ENCODE peak calls at places on chromosomes 6 and 20, in seven cellular contexts. C is dermis blood vessel endothelial cell; S is NCI-H510A treated with DMSO at 0.1 percent for 48 hours; D is COR-L47; X is coronary artery; Q is activated gamma-delta T cell; E is stimulated activated CD4-positive, alpha-beta T cell treated with anti-CD3 and anti-CD28 coated beads, Interleukin-2, amount 100 ng/mL, for 24 hours. B is an unnamed sample.

GRCh38 chr20:24289737-24290481 is 179.5 kb upstream of the SYNDIG1 start:
- DNase-seq in D (no peak), S (no peak), C (no peak), Q (no peak), E (no peak), X (no peak), B (no peak)

GRCh38 chr6:125164696-125165095 is 11.1 kb downstream of the TPD52L1 start:
- DNase-seq in X (no peak), D (no peak), E (no peak), S (no peak), C (no peak), Q (no peak), B (no peak)

GRCh38 chr6:87702589-87702945 is 534 bp upstream of the AKIRIN2 start:
- DNase-seq in X (no peak), D (no peak), C (peak; percentile 55), E (no peak), S (peak; percentile 62), Q (no peak), B (no peak)

GRCh38 chr6:81601918-81602317 is 150.6 kb downstream of the TENT5A start:
- DNase-seq in E (no peak), X (no peak), C (no peak), D (no peak), Q (no peak), S (no peak), B (no peak)

GRCh38 chr20:56373942-56374341 is 15.2 kb downstream of the FAM210B start:
- DNase-seq in C (peak; percentile 41), Q (no peak), X (no peak), E (no peak), S (no peak), D (no peak), B (no peak)

GRCh38 chr20:58649288-58650180 is 1.5 kb upstream of the STX16 start:
- DNase-seq in D (no peak), Q (peak; percentile 22), C (peak; percentile 36), X (no peak), E (peak; percentile 50), S (no peak), B (no peak)

GRCh38 chr6:70860044-70860443 is 96.8 kb downstream of the B3GAT2 start:
- DNase-seq in E (no peak), C (no peak), D (no peak), X (no peak), Q (no peak), S (no peak), B (no peak)

GRCh38 chr6:106173480-106173879 is 87.3 kb downstream of the PRDM1 start:
- DNase-seq in E (no peak), Q (no peak), D (no peak), C (no peak), X (no peak), S (no peak), B (no peak)

GRCh38 chr6:3829285-3829684 is 19.9 kb upstream of the FAM50B start:
- DNase-seq in X (no peak), C (no peak), S (no peak), D (no peak), E (no peak), Q (no peak), B (no peak)

GRCh38 chr20:1320902-1321653 is 7.9 kb downstream of the SDCBP2 start:
- DNase-seq in S (no peak), X (no peak), C (no peak), D (no peak), E (no peak), Q (no peak), B (no peak)

GRCh38 chr20:36173451-36173933 is 19.0 kb downstream of the EPB41L1 start:
- DNase-seq in D (no peak), Q (no peak), X (no peak), E (no peak), C (peak; percentile 22), S (no peak), B (no peak)

B was measured in NCI-H1436.